ENCODE peak calls at places on chromosomes 12 and 14, in ten cellular contexts. G is heart right ventricle; Z is GM06990; M is thyroid gland; U is CD8-positive, alpha-beta memory T cell; J is fibroblast of lung; H is lung; N is GM23248; I is NT2/D1; A is ovary. Q is an unnamed sample. For H3K27me3, the result is how much of the 10 kb centered on the place peaks cover.

GRCh38 chr12:89782807-89783206 is 74.2 kb upstream of the ATP2B1 start:
- DNase-seq in G (no peak), Z (no peak), M (no peak), U (no peak), J (peak), H (no peak), N (peak), I (no peak), A (no peak), Q (no peak)

GRCh38 chr14:100866666-100867630 is 36.6 kb downstream of the RTL1 start:
- DNase-seq in G (no peak), Z (no peak), M (no peak), U (no peak), J (no peak), H (no peak), N (no peak), I (no peak), A (peak), Q (no peak)

GRCh38 chr12:93979189-93979588 is 169.2 kb upstream of the PLXNC1 start:
- DNase-seq in G (peak), Z (no peak), M (peak), U (no peak), J (peak), H (no peak), N (peak), I (no peak), A (no peak), Q (no peak)

GRCh38 chr14:104283197-104284106 is 145.1 kb downstream of the KIF26A start:
- DNase-seq in G (no peak), Z (no peak), M (no peak), U (no peak), J (no peak), H (no peak), N (no peak), I (no peak), A (peak), Q (peak)

GRCh38 chr14:60095781-60096450 is 4.2 kb downstream of the PCNX4 start:
- DNase-seq in G (no peak), Z (no peak), M (no peak), U (no peak), J (peak), H (no peak), N (peak), I (no peak), A (no peak), Q (no peak)

GRCh38 chr12:76197283-76197682 is 112.8 kb upstream of the NAP1L1 start:
- DNase-seq in G (no peak), Z (no peak), M (no peak), U (no peak), J (no peak), H (no peak), N (no peak), I (no peak), A (no peak), Q (no peak)

GRCh38 chr12:115975411-115975810 is 302.1 kb downstream of the MED13L start:
- DNase-seq in G (no peak), Z (no peak), M (no peak), U (no peak), J (no peak), H (no peak), N (no peak), I (no peak), A (no peak), Q (no peak)

GRCh38 chr14:73861060-73861459 is 9.4 kb downstream of the PTGR2 start:
- DNase-seq in G (no peak), Z (no peak), M (no peak), U (no peak), J (no peak), H (no peak), N (no peak), I (no peak), A (no peak), Q (no peak)

GRCh38 chr14:65926504-65926903 is 514.0 kb downstream of the FUT8 start:
- DNase-seq in G (no peak), Z (no peak), M (no peak), U (no peak), J (no peak), H (no peak), N (no peak), I (peak), A (no peak), Q (peak)

GRCh38 chr14:45247427-45247826 is 5.6 kb downstream of the MIS18BP1 start:
- DNase-seq in G (no peak), Z (no peak), M (no peak), U (no peak), J (no peak), H (no peak), N (no peak), I (no peak), A (no peak), Q (no peak)

GRCh38 chr14:21025374-21026151 is 702 bp upstream of the NDRG2 start:
- DNase-seq in G (peak), Z (no peak), M (peak), U (no peak), J (no peak), H (no peak), N (no peak), I (no peak), A (peak), Q (peak)

GRCh38 chr14:74240794-74241610 is 1.8 kb downstream of the VSX2 start:
- DNase-seq in G (no peak), Z (no peak), M (peak), U (no peak), J (peak), H (no peak), N (peak), I (no peak), A (no peak), Q (peak)

GRCh38 chr14:61706096-61706690 is 10.9 kb downstream of the HIF1A start:
- DNase-seq in G (no peak), Z (no peak), M (no peak), U (no peak), J (no peak), H (no peak), N (peak), I (no peak), A (no peak), Q (no peak)

GRCh38 chr14:101197595-101198397 is 294.3 kb upstream of the RTL1 start:
- DNase-seq in G (no peak), Z (no peak), M (no peak), U (no peak), J (no peak), H (no peak), N (no peak), I (no peak), A (no peak), Q (peak)

GRCh38 chr14:30656190-30656632 is 34.1 kb downstream of the SCFD1 start:
- DNase-seq in G (peak), Z (no peak), M (peak), U (peak), J (peak), H (no peak), N (peak), I (no peak), A (no peak), Q (peak)

GRCh38 chr12:104026841-104027599 is 23.0 kb downstream of the GLT8D2 start:
- DNase-seq in G (no peak), Z (no peak), M (no peak), U (no peak), J (no peak), H (no peak), N (no peak), I (no peak), A (no peak), Q (no peak)

GRCh38 chr12:7289743-7290142 is 14.1 kb upstream of the ACSM4 start:
- DNase-seq in G (no peak), Z (no peak), M (no peak), U (no peak), J (no peak), H (no peak), N (no peak), I (peak), A (no peak), Q (no peak)

GRCh38 chr14:53180272-53181221 is 27.4 kb upstream of the DDHD1 start:
- DNase-seq in G (no peak), Z (peak), M (no peak), U (peak), J (peak), H (no peak), N (peak), I (peak), A (no peak), Q (peak)

DNA sequence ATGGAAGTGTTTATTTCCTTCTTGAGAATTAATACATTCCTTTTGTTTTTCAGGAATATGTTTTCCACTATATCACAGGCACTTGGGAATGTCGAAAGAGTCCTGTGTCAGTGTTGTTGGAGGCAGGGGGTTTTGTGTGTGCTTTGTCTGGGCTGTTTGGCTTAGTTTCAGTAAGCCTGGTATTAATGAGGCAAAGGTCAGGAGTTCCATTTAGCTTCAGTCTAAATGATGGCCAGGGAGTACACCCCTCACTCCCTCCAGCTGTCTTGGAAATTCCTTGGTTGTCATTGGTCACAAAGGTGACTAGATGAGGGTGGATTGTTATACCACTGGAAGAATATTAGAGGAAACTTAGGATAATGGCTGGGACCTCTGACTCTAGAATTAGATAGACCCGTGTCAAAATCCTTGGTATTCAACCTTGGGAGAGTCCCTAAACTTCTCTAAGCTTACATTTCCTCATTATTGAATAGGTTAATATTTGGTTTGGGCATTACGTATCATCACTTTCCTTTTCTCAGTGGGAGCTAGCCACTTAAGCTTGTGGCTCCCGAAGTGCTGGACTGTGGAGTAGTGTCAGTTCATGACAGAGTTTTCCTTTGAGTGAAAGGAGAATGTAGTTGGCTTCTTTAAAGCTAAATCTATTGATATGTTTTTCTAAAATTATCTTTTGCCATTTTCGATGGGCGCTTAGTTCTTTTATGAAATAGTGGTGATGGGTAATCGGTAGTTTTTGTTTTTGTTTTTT is 5.2 kb downstream of the FRS2 start:
- DNase-seq in G (no peak), Z (no peak), M (no peak), U (no peak), J (peak), H (no peak), N (peak), I (no peak), A (no peak), Q (no peak)
- H3K27me3 ChIP-seq in G (under half), Z (under half), M (under half), U (under half), J (under half), H (under half), N (under half), I (under half), A (under half), Q (under half)

DNA sequence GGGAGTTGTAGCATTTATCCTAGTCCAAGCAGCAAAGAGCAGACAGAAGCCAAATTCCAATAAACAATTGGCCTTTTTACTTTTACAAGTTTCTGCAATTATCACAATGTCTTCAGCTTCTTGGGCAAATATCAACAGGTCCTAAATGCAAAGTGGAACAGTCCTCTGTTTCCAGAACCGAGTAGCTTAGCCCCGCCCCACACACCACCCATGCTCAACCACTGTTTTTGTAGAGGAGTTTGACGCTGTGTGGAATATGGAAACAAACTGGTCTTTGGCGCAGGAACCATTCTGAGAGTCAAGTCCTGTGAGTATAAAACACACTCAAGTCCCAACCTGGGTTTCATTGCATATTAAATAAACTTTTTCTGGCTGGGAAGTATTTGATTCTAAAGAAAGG is 96.4 kb downstream of the DAD1 start:
- DNase-seq in G (no peak), Z (no peak), M (no peak), U (no peak), J (no peak), H (no peak), N (no peak), I (no peak), A (no peak), Q (no peak)
- H3K27me3 ChIP-seq in G (under half), Z (under half), M (under half), U (under half), J (under half), H (under half), N (half or more), I (under half), A (under half), Q (under half)

GRCh38 chr12:26130728-26131127 is 5.9 kb upstream of the BHLHE41 start:
- DNase-seq in G (no peak), Z (no peak), M (no peak), U (no peak), J (no peak), H (no peak), N (no peak), I (no peak), A (no peak), Q (no peak)

GRCh38 chr12:26127404-26127803 is 2.6 kb upstream of the BHLHE41 start:
- DNase-seq in G (no peak), Z (no peak), M (no peak), U (no peak), J (no peak), H (no peak), N (no peak), I (no peak), A (no peak), Q (no peak)

GRCh38 chr12:26126340-26127284 is 1.8 kb upstream of the BHLHE41 start:
- DNase-seq in G (peak), Z (peak), M (peak), U (no peak), J (peak), H (peak), N (peak), I (peak), A (peak), Q (peak)

GRCh38 chr12:26125451-26126339 is 858 bp upstream of the BHLHE41 start:
- DNase-seq in G (peak), Z (peak), M (peak), U (no peak), J (peak), H (peak), N (peak), I (peak), A (peak), Q (peak)

DNA sequence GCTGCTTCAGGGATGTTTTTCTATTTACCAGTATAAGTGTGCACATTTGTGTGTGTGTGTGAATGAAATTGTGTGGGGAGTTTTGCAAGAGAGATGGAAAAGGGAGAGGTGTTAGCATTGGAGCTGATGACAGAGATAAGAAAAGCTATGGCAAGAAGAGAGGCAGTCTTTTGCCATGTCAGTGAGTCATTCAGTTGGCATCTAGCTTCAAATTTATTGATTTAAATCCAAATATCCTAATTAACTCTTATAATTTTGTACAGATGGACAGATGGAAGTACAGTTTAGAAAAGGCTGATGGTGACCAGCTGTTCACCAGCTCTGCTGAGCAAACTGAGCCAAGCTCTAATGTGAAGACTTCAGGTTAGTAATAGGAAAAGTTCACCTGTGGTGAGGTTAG is 3.3 kb upstream of the BHLHE41 start:
- DNase-seq in G (no peak), Z (no peak), M (no peak), U (no peak), J (no peak), H (no peak), N (peak), I (no peak), A (no peak), Q (no peak)
- H3K27me3 ChIP-seq in G (under half), Z (under half), M (under half), U (under half), J (under half), H (under half), N (under half), I (half or more), A (under half), Q (half or more)

DNA sequence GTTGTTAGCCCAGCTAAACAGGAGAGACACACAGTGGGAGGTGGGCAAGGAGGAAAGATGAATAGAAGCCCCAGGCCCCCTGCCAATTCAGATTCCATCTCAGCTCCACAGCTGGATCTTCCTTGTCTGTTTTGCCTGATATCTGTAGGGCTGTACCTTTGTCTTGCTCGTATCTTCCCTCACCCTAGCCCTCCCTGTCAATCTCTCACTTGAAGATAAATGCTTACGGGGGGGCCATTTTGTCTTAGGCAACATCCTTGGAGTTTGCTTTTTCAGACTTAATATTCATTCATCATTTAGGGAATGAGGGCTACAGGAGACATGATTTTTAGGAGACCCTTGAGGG is 2.4 kb downstream of the KIF5A start:
- DNase-seq in G (no peak), Z (no peak), M (no peak), U (no peak), J (no peak), H (no peak), N (no peak), I (no peak), A (no peak), Q (no peak)
- H3K27me3 ChIP-seq in G (half or more), Z (under half), M (under half), U (under half), J (under half), H (under half), N (under half), I (under half), A (under half), Q (under half)

DNA sequence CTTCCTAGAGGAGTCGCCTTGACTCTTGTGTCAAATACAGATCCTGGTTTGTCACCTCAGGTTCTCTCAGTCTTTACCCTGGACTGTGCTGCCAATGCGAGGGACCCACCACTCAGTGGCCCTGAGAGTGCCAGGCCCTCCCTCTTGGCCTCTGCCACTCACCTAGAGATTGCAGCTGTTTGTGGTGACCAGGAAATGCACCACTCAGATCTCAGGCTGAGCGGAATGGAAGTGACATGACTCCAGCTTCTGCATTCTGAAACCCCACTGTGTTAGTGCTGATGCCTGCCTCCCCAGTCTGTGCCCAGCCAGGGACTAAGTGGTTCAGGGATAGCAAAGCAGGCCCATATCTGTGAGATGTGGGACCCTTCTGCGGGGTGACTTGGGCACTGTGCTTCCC is 27.8 kb upstream of the NEDD1 start:
- DNase-seq in G (no peak), Z (no peak), M (no peak), U (no peak), J (no peak), H (no peak), N (no peak), I (no peak), A (no peak), Q (no peak)
- H3K27me3 ChIP-seq in G (under half), Z (under half), M (under half), U (under half), J (under half), H (under half), N (under half), I (under half), A (under half), Q (under half)

GRCh38 chr12:53977596-53978464 is 3.1 kb upstream of the HOTAIR start:
- DNase-seq in G (no peak), Z (no peak), M (no peak), U (no peak), J (no peak), H (no peak), N (no peak), I (no peak), A (no peak), Q (no peak)

GRCh38 chr12:53976823-53977595 is 2.3 kb upstream of the HOTAIR start:
- DNase-seq in G (no peak), Z (no peak), M (no peak), U (no peak), J (no peak), H (no peak), N (no peak), I (no peak), A (no peak), Q (no peak)

GRCh38 chr12:53975816-53976152 is 1.0 kb upstream of the HOTAIR start:
- DNase-seq in G (no peak), Z (no peak), M (no peak), U (no peak), J (no peak), H (no peak), N (no peak), I (no peak), A (no peak), Q (no peak)

GRCh38 chr12:53975019-53975815 is 463 bp upstream of the HOTAIR start:
- DNase-seq in G (no peak), Z (no peak), M (no peak), U (no peak), J (no peak), H (no peak), N (no peak), I (no peak), A (no peak), Q (peak)

GRCh38 chr12:53976172-53976822 is 1.5 kb upstream of the HOTAIR start:
- DNase-seq in G (no peak), Z (no peak), M (no peak), U (no peak), J (no peak), H (no peak), N (no peak), I (no peak), A (no peak), Q (peak)
- H3K27me3 ChIP-seq in G (half or more), Z (under half), M (half or more), U (half or more), J (half or more), H (under half), N (half or more), I (half or more), A (under half), Q (half or more)

GRCh38 chr12:131350943-131351318 is 360.0 kb upstream of the SFSWAP start:
- DNase-seq in G (no peak), Z (no peak), M (no peak), U (no peak), J (no peak), H (no peak), N (no peak), I (no peak), A (no peak), Q (no peak)

GRCh38 chr12:131349397-131350127 is 361.3 kb upstream of the SFSWAP start:
- DNase-seq in G (no peak), Z (no peak), M (no peak), U (no peak), J (no peak), H (no peak), N (no peak), I (no peak), A (peak), Q (peak)

GRCh38 chr12:131353376-131353775 is 357.5 kb upstream of the SFSWAP start:
- DNase-seq in G (no peak), Z (no peak), M (no peak), U (no peak), J (no peak), H (no peak), N (no peak), I (no peak), A (no peak), Q (no peak)

GRCh38 chr12:131352296-131352900 is 358.5 kb upstream of the SFSWAP start:
- DNase-seq in G (no peak), Z (no peak), M (no peak), U (no peak), J (no peak), H (no peak), N (no peak), I (no peak), A (no peak), Q (peak)

GRCh38 chr12:131351319-131352028 is 359.4 kb upstream of the SFSWAP start:
- DNase-seq in G (no peak), Z (no peak), M (no peak), U (no peak), J (no peak), H (no peak), N (no peak), I (no peak), A (no peak), Q (peak)
- H3K27me3 ChIP-seq in G (under half), Z (under half), M (under half), U (under half), J (under half), H (under half), N (under half), I (under half), A (under half), Q (under half)